ENCODE peak calls at places on chromosomes 4 and X, in eight cellular contexts. B, J, S, Y, W, Z, H and K are unnamed samples.

GRCh38 chrX:74009041-74009440 is 294.9 kb upstream of the ZCCHC13 start:
- DNase-seq in B (no peak), J (no peak), S (no peak), Y (no peak), W (no peak), Z (no peak), H (no peak), K (no peak)

GRCh38 chr4:13543091-13543581 is 1.2 kb downstream of the NKX3-2 start:
- DNase-seq in B (no peak), J (no peak), S (no peak), Y (no peak), W (no peak), Z (no peak), H (no peak), K (peak; percentile 87)

GRCh38 chrX:46072776-46073175 is 472.4 kb downstream of the ZNF674 start:
- DNase-seq in B (no peak), J (no peak), S (no peak), Y (no peak), W (no peak), Z (no peak), H (no peak), K (no peak)

GRCh38 chrX:115940348-115940747 is 230.2 kb upstream of the AGTR2 start:
- DNase-seq in B (no peak), J (no peak), S (no peak), Y (no peak), W (no peak), Z (no peak), H (no peak), K (no peak)

GRCh38 chr4:189396435-189396834 is 544.2 kb upstream of the FRG1 start:
- DNase-seq in B (no peak), J (no peak), S (no peak), Y (no peak), W (no peak), Z (no peak), H (no peak), K (no peak)

GRCh38 chr4:110533940-110534339 is 58.0 kb downstream of the ENPEP start:
- DNase-seq in B (no peak), J (no peak), S (peak; percentile 88), Y (peak; percentile 93), W (peak; percentile 90), Z (no peak), H (peak; percentile 89), K (peak; percentile 76)

GRCh38 chr4:153326513-153326912 is 18.0 kb upstream of the MND1 start:
- DNase-seq in B (no peak), J (no peak), S (no peak), Y (no peak), W (peak; percentile 86), Z (no peak), H (no peak), K (no peak)

GRCh38 chr4:147768113-147768512 is 36.2 kb downstream of the ARHGAP10 start:
- DNase-seq in B (no peak), J (no peak), S (peak; percentile 60), Y (peak; percentile 88), W (peak; percentile 66), Z (no peak), H (no peak), K (peak; percentile 92)

GRCh38 chrX:11212741-11213140 is 80.5 kb upstream of the AMELX start:
- DNase-seq in B (no peak), J (no peak), S (no peak), Y (no peak), W (no peak), Z (no peak), H (no peak), K (peak; percentile 42)

GRCh38 chrX:83658731-83659130 is 150.6 kb downstream of the POU3F4 start:
- DNase-seq in B (no peak), J (no peak), S (no peak), Y (no peak), W (no peak), Z (no peak), H (no peak), K (no peak)

GRCh38 chr4:100742045-100742444 is 224.2 kb upstream of the EMCN start:
- DNase-seq in B (no peak), J (no peak), S (peak; percentile 6), Y (peak; percentile 18), W (peak; percentile 69), Z (no peak), H (peak; percentile 7), K (peak; percentile 15)